ENCODE peak calls at places on chromosome 14, in four cellular contexts. V is omental fat pad, C is neural progenitor cell, G is T-helper 1 cell. X is an unnamed sample.

GRCh38 chr14:24414077-24414476 is 15.3 kb downstream of the NYNRIN start:
- DNase-seq in V (no peak), G (no peak), C (no peak), X (no peak)

GRCh38 chr14:68552597-68552996 is 240.3 kb downstream of the ZFP36L1 start:
- DNase-seq in V (no peak), C (no peak), G (no peak), X (peak; percentile 58)

GRCh38 chr14:32985881-32986280 is 47.2 kb downstream of the NPAS3 start:
- DNase-seq in C (no peak), V (no peak), G (no peak), X (no peak)

GRCh38 chr14:99749763-99750715 is 43.2 kb upstream of the EML1 start:
- DNase-seq in C (no peak), V (no peak), G (no peak), X (no peak)

GRCh38 chr14:64035143-64035542 is 182.3 kb downstream of the SYNE2 start:
- DNase-seq in G (no peak), V (no peak), C (no peak), X (no peak)

GRCh38 chr14:61456720-61457119 is 135.3 kb downstream of the PRKCH start:
- DNase-seq in V (peak; percentile 95), G (peak; percentile 79), C (peak; percentile 85), X (peak; percentile 96)

GRCh38 chr14:100294963-100295330 is 11.3 kb downstream of the SLC25A29 start:
- DNase-seq in V (no peak), C (no peak), G (no peak), X (no peak)

GRCh38 chr14:34372766-34373165 is 89.3 kb downstream of the SPTSSA start:
- DNase-seq in C (no peak), V (no peak), G (no peak), X (no peak)

GRCh38 chr14:68449565-68450295 is 343.1 kb downstream of the ZFP36L1 start:
- DNase-seq in V (no peak), C (peak; percentile 60), G (no peak), X (no peak)

GRCh38 chr14:104678346-104678745 is 11.1 kb upstream of the INF2 start:
- DNase-seq in V (no peak), G (no peak), C (peak; percentile 57), X (peak; percentile 22)

GRCh38 chr14:92564361-92565039 is 50.9 kb downstream of the RIN3 start:
- DNase-seq in C (no peak), V (no peak), G (no peak), X (no peak)

GRCh38 chr14:26448181-26448855 is 149.5 kb downstream of the NOVA1 start:
- DNase-seq in G (no peak), V (no peak), C (no peak), X (no peak)

GRCh38 chr14:67331368-67332125 is 28.1 kb downstream of the ATP6V1D start:
- DNase-seq in C (no peak), V (no peak), G (no peak), X (no peak)

GRCh38 chr14:35534130-35534883 is at the start of gene INSM2:
- DNase-seq in C (peak; percentile 25), V (no peak), G (no peak), X (no peak)

GRCh38 chr14:80933282-80933681 is 8.3 kb downstream of the CEP128 start:
- DNase-seq in V (no peak), G (no peak), C (no peak), X (no peak)

GRCh38 chr14:104860414-104860813 is 4.7 kb upstream of the CEP170B start:
- DNase-seq in G (no peak), V (no peak), C (no peak), X (no peak)

GRCh38 chr14:54787263-54787662 is 115.4 kb downstream of the GCH1 start:
- DNase-seq in G (no peak), C (no peak), V (no peak), X (no peak)

GRCh38 chr14:105067140-105067968 is 2.1 kb upstream of the GPR132 start:
- DNase-seq in V (no peak), G (peak; percentile 51), C (no peak), X (peak; percentile 46)

GRCh38 chr14:81269100-81269978 is 48.6 kb upstream of the GTF2A1 start:
- DNase-seq in C (peak; percentile 65), V (no peak), G (no peak), X (no peak)

GRCh38 chr14:94066089-94066676 is 14.8 kb downstream of the DDX24 start:
- DNase-seq in G (no peak), C (no peak), V (no peak), X (peak; percentile 66)

GRCh38 chr14:26527095-26527494 is 70.7 kb downstream of the NOVA1 start:
- DNase-seq in C (no peak), V (no peak), G (no peak), X (no peak)

GRCh38 chr14:20657216-20658211 is 16.0 kb upstream of the OR6S1 start:
- DNase-seq in V (no peak), G (no peak), C (peak; percentile 59), X (no peak)

GRCh38 chr14:23653046-23653445 is 16.9 kb downstream of the DHRS2 start:
- DNase-seq in V (no peak), G (no peak), C (no peak), X (no peak)

GRCh38 chr14:71049435-71050147 is 142.3 kb downstream of the PCNX1 start:
- DNase-seq in G (no peak), V (no peak), C (no peak), X (no peak)

GRCh38 chr14:89503458-89503996 is 86.5 kb upstream of the FOXN3 start:
- DNase-seq in V (no peak), G (no peak), C (no peak), X (no peak)

GRCh38 chr14:89304972-89305703 is 111.9 kb downstream of the FOXN3 start:
- DNase-seq in V (no peak), C (peak; percentile 14), G (no peak), X (peak; percentile 61)

GRCh38 chr14:55398679-55399078 is 13.0 kb downstream of the ATG14 start:
- DNase-seq in C (no peak), G (no peak), V (no peak), X (no peak)